ENCODE peak calls at places on chromosomes 3 and 15, in five cellular contexts. N, F, L, M and K are unnamed samples.
A peak's percentile ranks its signal among the peaks of the same experiment; 100 is the strongest.

GRCh38 chr3:42101481-42101880 is 10.3 kb downstream of the TRAK1 start:
- DNase-seq in F (no peak), L (no peak), N (no peak), M (no peak), K (no peak)

GRCh38 chr3:105907790-105908189 is 39.0 kb upstream of the CBLB start:
- DNase-seq in M (no peak), N (no peak), L (no peak), F (no peak), K (no peak)

GRCh38 chr3:188067932-188068331 is 86.0 kb upstream of the LPP start:
- DNase-seq in M (no peak), N (no peak), L (no peak), F (no peak), K (no peak)

GRCh38 chr15:26179906-26180305 is 316.8 kb upstream of the ATP10A start:
- DNase-seq in M (no peak), L (no peak), F (no peak), N (no peak), K (peak; percentile 84)

GRCh38 chr3:47741925-47742324 is 39.8 kb downstream of the SMARCC1 start:
- DNase-seq in N (no peak), F (no peak), M (no peak), L (no peak), K (no peak)

GRCh38 chr3:168511428-168512014 is 415.8 kb upstream of the GOLIM4 start:
- DNase-seq in F (no peak), M (no peak), L (no peak), N (no peak), K (no peak)

GRCh38 chr3:24145981-24146822 is 201.1 kb downstream of the NR1D2 start:
- DNase-seq in F (no peak), L (no peak), N (no peak), M (no peak), K (no peak)

GRCh38 chr3:156691920-156692319 is 17.5 kb downstream of the TIPARP start:
- DNase-seq in F (no peak), N (no peak), M (no peak), L (no peak), K (no peak)

GRCh38 chr3:188233320-188233719 is 79.4 kb downstream of the LPP start:
- DNase-seq in L (no peak), M (no peak), N (no peak), F (no peak), K (no peak)

GRCh38 chr15:72197460-72198409 is at the start of gene GRAMD2A:
- DNase-seq in F (peak; percentile 72), M (peak; percentile 34), L (no peak), N (no peak), K (no peak)

GRCh38 chr3:79361748-79362378 is 405.9 kb downstream of the ROBO1 start:
- DNase-seq in F (no peak), M (no peak), L (no peak), N (peak; percentile 6), K (no peak)

GRCh38 chr15:42590619-42591237 is 15.3 kb downstream of the STARD9 start:
- DNase-seq in N (no peak), M (no peak), F (no peak), L (no peak), K (no peak)

GRCh38 chr3:16462679-16463078 is 50.8 kb downstream of the RFTN1 start:
- DNase-seq in N (no peak), F (no peak), L (no peak), M (no peak), K (no peak)

GRCh38 chr3:14519406-14519805 is 20.7 kb downstream of the GRIP2 start:
- DNase-seq in M (no peak), N (no peak), L (no peak), F (no peak), K (no peak)

GRCh38 chr15:72235298-72235697 is 4.3 kb upstream of the PKM start:
- DNase-seq in M (no peak), N (no peak), L (no peak), F (no peak), K (no peak)

GRCh38 chr15:30929064-30929669 is 25.5 kb downstream of the FAN1 start:
- DNase-seq in N (no peak), F (no peak), M (no peak), L (no peak), K (peak; percentile 88)

GRCh38 chr3:120239644-120240043 is 45.4 kb downstream of the GPR156 start:
- DNase-seq in M (no peak), L (no peak), N (no peak), F (no peak), K (no peak)

DNA sequence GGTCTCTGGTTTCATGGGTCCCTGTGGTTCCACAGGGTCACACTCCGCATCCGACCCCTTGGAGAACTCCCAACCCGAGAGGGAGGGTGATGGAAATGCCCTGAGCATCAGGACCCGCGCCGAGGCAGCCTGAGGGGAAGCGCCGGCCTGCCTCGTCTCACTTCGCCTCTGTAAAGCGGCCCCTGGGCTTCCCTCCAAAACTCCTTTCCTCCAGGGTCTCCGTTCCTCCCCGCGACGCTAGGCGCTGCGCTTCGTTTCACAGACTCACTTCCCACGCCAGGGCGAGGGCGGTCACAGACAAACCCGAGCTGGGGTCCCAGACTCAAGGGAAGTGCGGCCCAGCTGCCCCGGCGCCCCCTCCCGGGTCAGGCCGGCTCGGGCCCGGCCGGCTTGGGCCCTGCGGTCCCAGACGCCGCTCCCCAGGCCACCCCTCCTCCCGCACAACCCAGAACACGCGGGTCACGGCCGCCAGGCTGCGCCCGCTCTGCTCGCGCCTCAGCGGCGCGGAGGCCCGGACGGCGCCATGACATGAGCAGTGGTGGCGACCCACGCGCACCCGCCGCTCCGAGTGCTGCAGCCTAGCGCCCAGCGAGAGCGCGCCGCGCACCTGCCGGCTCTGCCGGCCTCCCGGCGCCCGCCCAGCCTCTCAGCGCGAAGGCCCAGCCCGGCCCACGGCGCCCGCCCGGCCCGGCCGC is 619 bp downstream of the NUP210 start:
- DNase-seq in F (peak; percentile 77), M (peak; percentile 41), L (no peak), N (no peak), K (no peak)
- TF ChIP-seq CTCF in F (no peak), M (peak; percentile 10), L (no peak), N (peak; percentile 21), K (no peak)

DNA sequence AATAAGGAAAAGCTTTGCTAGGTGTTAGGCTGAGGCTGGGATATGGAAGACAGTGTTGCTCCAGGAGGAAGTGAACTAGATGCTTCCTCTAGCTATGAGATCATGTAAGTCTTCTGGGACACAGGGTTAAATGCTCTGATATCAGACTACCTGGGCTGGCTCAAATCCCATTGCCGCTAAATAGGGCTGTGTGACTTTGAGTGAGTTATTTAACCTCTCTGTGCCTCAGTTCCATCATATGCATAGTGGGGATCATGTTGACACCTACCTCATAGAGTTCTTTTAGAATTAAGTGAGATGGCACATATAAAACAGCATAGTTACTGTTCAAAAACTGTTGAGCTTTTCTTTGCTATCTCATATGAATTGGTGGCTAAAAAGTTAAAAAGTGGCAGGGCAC is 12.6 kb downstream of the RPLP1 start:
- DNase-seq in F (no peak), M (no peak), L (no peak), N (no peak), K (no peak)
- H3K4me1 ChIP-seq in F (peaks cover 47% of the 10 kb centered on the region), M (peaks cover 10% of the 10 kb centered on the region), L (no peaks in the 10 kb centered on the region), N (peaks cover 13% of the 10 kb centered on the region), K (peaks cover 14% of the 10 kb centered on the region)

GRCh38 chr15:39595621-39596221 is 14.8 kb downstream of the THBS1 start:
- DNase-seq in N (no peak), F (no peak), L (no peak), M (no peak), K (no peak)
- H3K36me3 ChIP-seq in N (peaks cover 51% of the 10 kb centered on the region), F (peaks cover 59% of the 10 kb centered on the region), L (peaks cover 56% of the 10 kb centered on the region), M (peaks cover 27% of the 10 kb centered on the region), K (peaks cover 38% of the 10 kb centered on the region)

DNA sequence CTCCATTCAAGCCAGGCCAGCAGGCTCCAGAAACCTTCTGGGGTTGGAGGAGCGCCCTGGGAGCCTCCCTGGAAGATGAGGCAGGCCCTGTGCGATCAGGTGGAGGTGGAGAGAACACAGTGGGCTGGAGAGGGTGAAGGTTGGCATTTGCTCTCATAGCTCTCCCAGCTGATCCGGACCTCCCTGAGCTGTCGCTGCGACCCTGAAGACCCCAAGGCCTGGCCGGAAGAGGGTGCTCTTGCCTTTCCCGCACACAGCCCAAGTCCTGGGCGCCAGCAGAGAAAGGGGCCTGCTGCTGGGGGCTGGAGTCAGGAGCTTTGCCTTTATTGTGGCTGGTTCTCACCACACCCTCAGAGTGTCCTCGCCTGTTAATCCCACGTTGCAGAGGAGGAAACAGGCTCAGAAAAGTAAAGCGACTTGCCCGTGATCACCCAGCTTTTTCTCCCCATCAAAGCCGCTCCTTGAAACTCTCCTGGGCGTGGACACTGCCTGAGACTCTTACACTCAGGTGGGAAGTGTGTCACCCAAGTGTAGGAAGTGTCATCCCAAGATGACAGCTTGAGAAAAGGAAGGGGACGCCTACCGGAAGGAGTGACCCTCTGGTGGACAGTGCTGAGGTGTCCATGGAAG is 8.6 kb upstream of the RPL29 start:
- DNase-seq in M (peak; percentile 51), F (no peak), L (no peak), N (peak; percentile 60), K (no peak)
- TF ChIP-seq CTCF in M (peak; percentile 63), F (peak; percentile 55), L (peak; percentile 45), N (peak; percentile 84), K (peak; percentile 48)

GRCh38 chr15:90660195-90660995 is 56.8 kb upstream of the BLM start:
- DNase-seq in L (peak; percentile 88), N (peak; percentile 76), M (peak; percentile 85), F (peak; percentile 75), K (no peak)

GRCh38 chr15:90666135-90666909 is 50.8 kb upstream of the BLM start:
- DNase-seq in L (no peak), F (no peak), N (no peak), M (no peak), K (no peak)

GRCh38 chr15:90665288-90666134 is 51.6 kb upstream of the BLM start:
- DNase-seq in N (peak; percentile 68), M (peak; percentile 70), F (peak; percentile 81), L (peak; percentile 66), K (no peak)

GRCh38 chr15:90667063-90667754 is 49.9 kb upstream of the BLM start:
- DNase-seq in L (no peak), N (no peak), F (no peak), M (no peak), K (no peak)

DNA sequence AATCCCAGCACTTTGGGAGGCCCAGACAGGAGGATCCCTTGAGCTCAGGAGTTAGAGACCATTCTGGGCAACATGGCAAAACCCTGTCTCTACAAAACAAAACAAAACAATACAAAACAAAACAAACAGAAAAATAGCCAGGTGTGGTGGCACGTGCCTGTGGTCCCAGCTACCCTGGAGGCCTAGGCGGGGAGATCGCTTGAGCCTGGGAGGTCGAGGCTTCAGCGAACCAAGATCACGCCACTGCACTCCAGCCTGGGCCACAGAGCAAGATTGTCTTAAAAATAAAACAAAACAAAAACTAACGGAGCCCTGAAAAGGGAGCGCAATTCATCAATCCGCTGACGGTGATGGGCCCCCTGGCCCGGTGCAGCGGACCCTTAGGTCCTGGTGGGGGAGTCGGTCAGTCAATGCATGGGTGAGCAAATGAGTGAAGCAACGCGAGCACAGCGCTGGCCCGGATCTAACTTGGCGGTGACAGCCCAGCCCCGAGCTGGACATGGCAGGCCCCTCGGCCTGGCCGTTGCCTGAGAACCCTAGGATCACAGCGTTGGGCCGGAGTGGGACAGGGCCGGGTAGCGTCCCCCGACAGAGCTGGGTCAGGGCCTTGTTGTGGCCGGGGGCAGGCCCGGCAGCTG is 52.4 kb upstream of the BLM start:
- DNase-seq in M (peak; percentile 65), N (peak; percentile 42), L (no peak), F (peak; percentile 68), K (no peak)
- H3K4me1 ChIP-seq in M (peaks cover 33% of the 10 kb centered on the region), N (peaks cover 9% of the 10 kb centered on the region), L (no peaks in the 10 kb centered on the region), F (peaks cover 34% of the 10 kb centered on the region), K (peaks cover 34% of the 10 kb centered on the region)